ENCODE peak calls at places on chromosome 1, in nine cellular contexts. W, A, F, D, E, T, U, X and O are unnamed samples. For H3K4me1, the result is how much of the 10 kb centered on the place peaks cover.

GRCh38 chr1:38045431-38046332 is 911 bp downstream of the POU3F1 start:
- DNase-seq in F (no peak), A (peak), W (no peak), T (no peak), D (no peak), U (no peak), E (no peak), X (no peak), O (peak)

GRCh38 chr1:37242501-37242900 is 208.2 kb upstream of the GRIK3 start:
- DNase-seq in U (no peak), A (no peak), F (no peak), E (no peak), T (no peak), X (no peak), D (no peak), W (no peak), O (no peak)

GRCh38 chr1:45230537-45230936 is 24.1 kb upstream of the ZSWIM5 start:
- DNase-seq in F (no peak), E (no peak), T (no peak), A (no peak), X (peak), U (no peak), W (no peak), D (no peak), O (no peak)

GRCh38 chr1:241475688-241476087 is 43.9 kb downstream of the FH start:
- DNase-seq in U (no peak), D (no peak), A (no peak), X (no peak), W (no peak), F (no peak), E (no peak), T (no peak), O (no peak)

GRCh38 chr1:20386682-20387081 is 96.0 kb downstream of the VWA5B1 start:
- DNase-seq in A (no peak), X (no peak), U (no peak), F (no peak), D (no peak), W (no peak), T (no peak), E (no peak), O (no peak)

GRCh38 chr1:17544951-17545350 is 5.5 kb downstream of the ARHGEF10L start:
- DNase-seq in U (no peak), F (no peak), X (no peak), A (no peak), E (no peak), T (no peak), W (no peak), D (no peak), O (no peak)

GRCh38 chr1:162676767-162677166 is 44.5 kb downstream of the DDR2 start:
- DNase-seq in U (no peak), E (no peak), X (no peak), D (no peak), F (no peak), A (peak), T (no peak), W (no peak), O (peak)

GRCh38 chr1:231240883-231241735 is at the start of gene GNPAT:
- DNase-seq in E (peak), T (peak), X (peak), D (peak), W (peak), U (peak), A (peak), F (peak), O (peak)

GRCh38 chr1:8671313-8671917 is 146.0 kb downstream of the RERE start:
- DNase-seq in W (peak), U (no peak), X (peak), E (peak), F (peak), D (peak), T (peak), A (peak), O (no peak)

GRCh38 chr1:194366705-194367104 is 1180.3 kb upstream of the B3GALT2 start:
- DNase-seq in W (no peak), X (no peak), E (no peak), F (no peak), D (no peak), U (no peak), T (no peak), A (no peak), O (no peak)

GRCh38 chr1:170596701-170597100 is 64.7 kb downstream of the GORAB start:
- DNase-seq in F (no peak), T (no peak), A (no peak), W (no peak), X (no peak), D (no peak), E (no peak), U (no peak), O (no peak)

GRCh38 chr1:9687876-9688582 is 36.5 kb downstream of the PIK3CD start:
- DNase-seq in U (no peak), W (no peak), E (no peak), X (peak), D (peak), F (no peak), T (peak), A (no peak), O (peak)

GRCh38 chr1:47555841-47556616 is 118.2 kb downstream of the FOXD2 start:
- DNase-seq in U (no peak), F (no peak), A (peak), W (no peak), T (peak), E (no peak), X (no peak), D (no peak), O (no peak)

GRCh38 chr1:104624538-104624937 is 874.8 kb downstream of the AMY1C start:
- DNase-seq in U (no peak), F (no peak), T (no peak), A (no peak), X (no peak), D (no peak), E (no peak), W (no peak), O (no peak)

GRCh38 chr1:104617474-104617873 is 867.8 kb downstream of the AMY1C start:
- DNase-seq in T (no peak), X (no peak), U (no peak), A (no peak), W (no peak), F (no peak), E (no peak), D (no peak), O (no peak)

DNA sequence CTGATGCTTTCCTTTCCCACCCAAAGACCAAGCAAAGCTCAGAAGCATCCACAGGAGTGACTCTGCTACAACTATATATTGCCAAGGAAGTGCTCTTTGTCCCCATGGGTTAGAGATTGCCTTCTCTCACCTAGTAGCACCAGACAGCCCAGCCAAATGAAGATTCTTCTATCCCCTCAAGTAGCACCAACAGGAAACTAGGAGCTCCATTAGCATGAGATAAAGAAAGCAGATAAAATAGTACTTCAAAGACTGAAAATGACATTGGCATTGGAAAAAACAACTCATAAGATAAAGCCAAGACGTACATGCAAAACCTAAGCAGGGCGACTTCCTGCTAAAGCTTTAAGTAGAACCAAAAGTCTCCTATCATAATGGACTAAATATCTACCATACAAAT is 871.5 kb downstream of the AMY1C start:
- DNase-seq in E (no peak), A (no peak), F (no peak), U (no peak), X (no peak), D (no peak), W (no peak), T (no peak), O (no peak)
- H3K4me3 ChIP-seq in E (no peak), A (no peak), F (no peak), U (no peak), X (no peak), D (no peak), W (no peak), T (no peak), O (no peak)

DNA sequence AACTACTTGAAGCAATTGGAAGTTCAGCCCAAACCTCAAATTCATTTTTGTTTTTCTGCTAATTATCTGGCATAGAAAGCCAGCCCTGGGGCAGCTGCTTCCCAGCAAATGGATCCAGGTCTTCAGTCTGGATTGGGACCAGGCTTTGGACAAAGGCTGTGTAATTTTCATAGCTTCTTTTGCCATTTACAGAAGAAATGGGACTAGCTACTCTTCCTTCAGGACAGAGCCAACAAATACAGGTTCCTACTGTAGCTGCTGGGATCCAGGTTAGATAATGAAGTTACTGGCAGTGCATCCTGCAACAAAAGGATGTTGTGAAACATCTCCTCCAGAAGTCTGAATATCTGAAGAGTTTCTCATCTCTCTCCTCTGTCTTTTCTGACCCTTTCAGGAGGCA is 171.5 kb upstream of the CAMK1G start:
- DNase-seq in X (no peak), U (no peak), W (no peak), A (no peak), E (no peak), F (no peak), T (no peak), D (no peak), O (no peak)
- H3K4me1 ChIP-seq in X (under half), U (under half), W (under half), A (under half), E (under half), F (under half), T (under half), D (under half), O (under half)

DNA sequence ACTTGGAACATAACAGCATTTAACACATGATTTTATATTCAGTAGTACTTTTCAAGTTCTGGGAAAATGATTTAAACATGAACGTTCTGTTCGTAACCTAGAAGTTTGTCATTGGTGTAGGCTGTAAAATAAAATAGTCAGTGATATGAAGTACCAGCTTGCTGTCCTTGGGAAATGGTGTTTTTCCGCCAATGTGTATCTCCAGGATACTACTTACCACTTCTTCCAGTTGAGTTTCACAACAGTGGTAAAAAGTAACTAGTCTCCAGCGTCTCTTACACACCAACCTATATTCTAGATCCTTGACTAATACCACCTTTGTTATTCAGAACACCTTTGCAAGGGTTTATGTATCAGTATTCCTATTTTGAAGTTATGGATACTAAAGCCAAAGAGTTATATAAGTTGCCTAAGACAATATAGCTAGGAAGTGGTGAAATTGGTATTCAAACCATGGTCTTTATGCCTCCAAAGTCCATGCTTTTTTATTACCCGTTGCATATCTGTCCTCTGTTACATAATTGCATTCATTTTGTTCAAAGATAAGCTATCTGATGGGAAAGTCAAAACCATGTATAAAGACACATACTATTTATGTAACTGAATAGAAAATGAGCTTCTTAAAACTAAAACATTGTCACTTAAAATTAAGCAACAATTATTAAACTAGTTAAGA is 43.1 kb downstream of the HOOK1 start:
- DNase-seq in U (no peak), X (no peak), W (no peak), T (no peak), E (no peak), D (no peak), A (no peak), F (no peak), O (no peak)
- H3K27ac ChIP-seq in U (no peak), X (no peak), W (no peak), T (no peak), E (no peak), D (no peak), A (no peak), F (no peak), O (no peak)

DNA sequence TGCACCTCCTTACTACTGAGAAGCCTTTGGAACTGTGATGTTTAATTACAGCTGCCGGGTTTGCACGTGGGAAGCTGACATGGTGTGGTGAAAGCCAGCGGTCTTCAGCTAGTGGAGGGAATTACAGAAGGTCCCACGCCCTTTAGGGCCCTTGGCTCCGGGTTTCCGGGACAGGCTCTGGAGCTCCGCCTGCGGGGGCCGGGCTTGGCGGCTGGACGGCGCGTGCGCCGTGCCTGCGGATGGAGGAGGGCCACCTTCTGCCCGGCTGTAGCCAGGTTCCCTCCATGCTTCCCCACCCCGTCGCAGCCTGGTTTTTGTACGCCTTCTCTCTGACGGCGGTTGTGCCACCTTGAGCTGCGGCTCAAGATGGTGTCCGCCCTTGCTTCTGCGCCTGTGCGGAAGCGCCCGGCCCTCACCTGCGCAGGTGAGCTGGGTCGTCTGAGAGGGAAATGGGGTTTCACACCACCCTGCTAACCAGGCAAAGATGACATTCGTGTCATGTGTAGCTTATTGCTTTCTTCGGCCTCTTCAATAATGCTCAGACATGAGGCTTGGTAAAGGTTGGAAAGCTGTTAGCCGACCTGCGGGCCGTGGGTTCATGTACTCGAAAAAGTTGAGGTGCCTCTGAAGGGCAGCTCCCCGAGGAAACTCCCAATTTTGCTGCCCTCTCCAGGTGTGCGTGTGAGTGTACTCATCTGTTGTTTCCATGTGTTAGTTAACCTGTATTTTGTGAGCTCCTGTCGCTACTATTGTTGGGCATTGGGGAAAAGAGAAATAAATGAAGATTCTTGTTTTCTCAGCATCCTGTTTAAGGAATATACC is 36.6 kb upstream of the OPRD1 start:
- DNase-seq in T (peak), U (peak), W (no peak), X (peak), D (peak), F (no peak), E (no peak), A (peak), O (peak)
- H3K4me3 ChIP-seq in T (no peak), U (peak), W (no peak), X (peak), D (peak), F (no peak), E (no peak), A (peak), O (peak)

GRCh38 chr1:1921459-1921862 is 2.4 kb upstream of the TMEM52 start:
- DNase-seq in X (no peak), T (no peak), U (no peak), F (no peak), D (no peak), W (no peak), E (no peak), A (no peak), O (no peak)
- H3K4me1 ChIP-seq in X (under half), T (under half), U (under half), F (under half), D (under half), W (under half), E (under half), A (under half), O (under half)

GRCh38 chr1:31797216-31797615 is 18.6 kb downstream of the SPOCD1 start:
- DNase-seq in X (no peak), A (no peak), W (no peak), E (no peak), D (no peak), U (no peak), F (no peak), T (no peak), O (no peak)
- H3K27ac ChIP-seq in X (no peak), A (no peak), W (no peak), E (peak), D (no peak), U (no peak), F (no peak), T (no peak), O (no peak)

GRCh38 chr1:11963622-11964021 is 16.6 kb upstream of the MFN2 start:
- DNase-seq in U (no peak), T (no peak), X (no peak), E (no peak), W (no peak), F (no peak), D (no peak), A (no peak), O (no peak)

GRCh38 chr1:11957891-11958290 is 22.4 kb upstream of the MFN2 start:
- DNase-seq in A (no peak), X (no peak), T (no peak), U (no peak), D (no peak), F (no peak), E (no peak), W (no peak), O (no peak)

GRCh38 chr1:11960710-11961109 is 19.5 kb upstream of the MFN2 start:
- DNase-seq in T (no peak), A (no peak), X (no peak), U (no peak), W (no peak), F (no peak), E (no peak), D (no peak), O (no peak)

GRCh38 chr1:11960276-11960675 is 20.0 kb upstream of the MFN2 start:
- DNase-seq in F (no peak), A (no peak), W (no peak), U (no peak), E (no peak), T (no peak), X (no peak), D (no peak), O (no peak)

GRCh38 chr1:11961230-11961629 is 19.0 kb upstream of the MFN2 start:
- DNase-seq in X (no peak), E (no peak), T (peak), W (no peak), A (no peak), D (no peak), U (no peak), F (no peak), O (no peak)
- H3K4me3 ChIP-seq in X (no peak), E (no peak), T (no peak), W (no peak), A (no peak), D (no peak), U (no peak), F (no peak), O (no peak)

GRCh38 chr1:174166530-174167328 is 7.4 kb downstream of the RABGAP1L start:
- DNase-seq in D (no peak), W (no peak), F (no peak), A (no peak), X (no peak), T (no peak), U (no peak), E (no peak), O (no peak)

GRCh38 chr1:174161813-174162212 is 2.5 kb downstream of the RABGAP1L start:
- DNase-seq in X (no peak), E (no peak), D (no peak), F (no peak), U (no peak), W (no peak), A (no peak), T (no peak), O (no peak)

GRCh38 chr1:174167404-174167803 is 8.1 kb downstream of the RABGAP1L start:
- DNase-seq in F (no peak), E (no peak), D (no peak), X (no peak), W (no peak), T (no peak), A (no peak), U (no peak), O (no peak)

GRCh38 chr1:174169342-174169741 is 10.0 kb downstream of the RABGAP1L start:
- DNase-seq in A (no peak), F (no peak), U (no peak), E (no peak), T (no peak), X (no peak), W (no peak), D (no peak), O (no peak)

GRCh38 chr1:174165471-174166137 is 6.3 kb downstream of the RABGAP1L start:
- DNase-seq in F (no peak), X (no peak), A (no peak), U (no peak), D (no peak), W (no peak), T (no peak), E (no peak), O (peak)
- H3K4me1 ChIP-seq in F (under half), X (under half), A (under half), U (under half), D (under half), W (under half), T (under half), E (under half), O (under half)